ENCODE peak calls at places on chromosomes 16 and 17, in nine cellular contexts. C is K562, W is kidney glomerular epithelial cell, S is NCI-H510A treated with DMSO at 0.1 percent for 48 hours, T is epithelial cell of esophagus, K is heart right ventricle, Z is left colon, R is tibial artery, O is ELF-1. A is an unnamed sample.
A peak's percentile ranks its signal among the peaks of the same experiment; 100 is the strongest.

GRCh38 chr17:65198653-65199382 is 61.6 kb downstream of the RGS9 start:
- DNase-seq in C (peak; percentile 73), W (peak; percentile 72), S (peak; percentile 90), T (peak; percentile 65), K (no peak), Z (peak; percentile 13), R (no peak), O (peak; percentile 64), A (no peak)

GRCh38 chr17:69672924-69673323 is 258.4 kb downstream of the MAP2K6 start:
- DNase-seq in C (no peak), W (no peak), S (no peak), T (peak; percentile 48), K (no peak), Z (no peak), R (no peak), O (no peak), A (no peak)

GRCh38 chr17:12821376-12821940 is 32.2 kb downstream of the ARHGAP44 start:
- DNase-seq in C (no peak), W (no peak), S (no peak), T (peak; percentile 47), K (no peak), Z (peak; percentile 23), R (no peak), O (no peak), A (no peak)

GRCh38 chr17:62744259-62744658 is 63.9 kb downstream of the MARCHF10 start:
- DNase-seq in C (no peak), W (no peak), S (no peak), T (no peak), K (no peak), Z (no peak), R (no peak), O (no peak), A (no peak)

GRCh38 chr16:55495616-55496289 is 13.1 kb upstream of the LPCAT2 start:
- DNase-seq in C (no peak), W (no peak), S (no peak), T (peak; percentile 70), K (no peak), Z (no peak), R (no peak), O (no peak), A (no peak)

GRCh38 chr16:88339926-88340754 is 42.6 kb upstream of the ZNF469 start:
- DNase-seq in C (no peak), W (peak; percentile 38), S (no peak), T (no peak), K (no peak), Z (peak; percentile 38), R (no peak), O (no peak), A (no peak)

GRCh38 chr16:49483651-49484451 is 110.2 kb downstream of the C16orf78 start:
- DNase-seq in C (no peak), W (no peak), S (no peak), T (no peak), K (no peak), Z (no peak), R (peak; percentile 45), O (no peak), A (no peak)

GRCh38 chr16:8751481-8752311 is 45.7 kb downstream of the TMEM186 start:
- DNase-seq in C (no peak), W (peak; percentile 70), S (no peak), T (peak; percentile 77), K (no peak), Z (no peak), R (no peak), O (peak; percentile 39), A (peak; percentile 15)

GRCh38 chr17:74568116-74568873 is 986 bp upstream of the CD300H start:
- DNase-seq in C (no peak), W (no peak), S (no peak), T (no peak), K (no peak), Z (no peak), R (no peak), O (no peak), A (no peak)

A was measured in H1.